ENCODE peak calls at places on chromosomes 5 and 9, in five cellular contexts. E, L, R, V and P are unnamed samples.
A peak's percentile ranks its signal among the peaks of the same experiment; 100 is the strongest.

GRCh38 chr5:119031905-119032304 is 39.0 kb upstream of the DMXL1 start:
- DNase-seq in V (no peak), E (peak; percentile 73), L (no peak), R (peak; percentile 13), P (no peak)

GRCh38 chr5:84249918-84250635 is 134.6 kb downstream of the EDIL3 start:
- DNase-seq in L (peak; percentile 15), E (no peak), V (no peak), R (peak; percentile 24), P (no peak)

GRCh38 chr5:17802256-17802655 is 168.0 kb downstream of the TAF11L14 start:
- DNase-seq in L (no peak), R (peak; percentile 77), V (no peak), E (no peak), P (no peak)

GRCh38 chr5:180494510-180495181 is 467 bp downstream of the CNOT6 start:
- DNase-seq in L (no peak), V (peak; percentile 12), E (no peak), R (peak; percentile 56), P (peak; percentile 92)

GRCh38 chr9:109383356-109383755 is 62.5 kb upstream of the EPB41L4B start:
- DNase-seq in R (no peak), V (no peak), L (no peak), E (no peak), P (no peak)

GRCh38 chr5:156103116-156103860 is 223.7 kb upstream of the SGCD start:
- DNase-seq in E (no peak), V (no peak), R (no peak), L (no peak), P (no peak)

GRCh38 chr5:73674669-73675004 is 48.6 kb downstream of the ARHGEF28 start:
- DNase-seq in E (no peak), V (no peak), L (no peak), R (no peak), P (no peak)

GRCh38 chr5:172417983-172418630 is 36.2 kb downstream of the SH3PXD2B start:
- DNase-seq in V (peak; percentile 20), L (no peak), R (no peak), E (no peak), P (peak; percentile 75)

GRCh38 chr9:134385873-134386370 is 59.7 kb downstream of the RXRA start:
- DNase-seq in E (no peak), R (no peak), L (no peak), V (no peak), P (no peak)

GRCh38 chr5:8943301-8943700 is 602.6 kb downstream of the SEMA5A start:
- DNase-seq in R (no peak), L (no peak), V (no peak), E (no peak), P (no peak)

GRCh38 chr9:6584881-6585597 is 60.5 kb downstream of the GLDC start:
- DNase-seq in L (no peak), E (no peak), R (peak; percentile 46), V (peak; percentile 19), P (no peak)

GRCh38 chr9:13143281-13143680 is 136.2 kb downstream of the MPDZ start:
- DNase-seq in L (no peak), R (peak; percentile 37), E (no peak), V (no peak), P (no peak)

GRCh38 chr9:131677445-131678180 is 62.3 kb downstream of the RAPGEF1 start:
- DNase-seq in L (no peak), V (peak; percentile 27), E (peak; percentile 71), R (no peak), P (no peak)

GRCh38 chr9:84343111-84343521 is 2.6 kb upstream of the SLC28A3 start:
- DNase-seq in R (no peak), V (no peak), E (no peak), L (no peak), P (no peak)

GRCh38 chr9:99239341-99240055 is 17.4 kb downstream of the SEC61B start:
- DNase-seq in R (no peak), L (no peak), E (no peak), V (no peak), P (no peak)

GRCh38 chr5:122415481-122416120 is 103.6 kb downstream of the SNCAIP start:
- DNase-seq in R (peak; percentile 89), L (peak; percentile 54), E (no peak), V (peak; percentile 39), P (peak; percentile 31)

DNA sequence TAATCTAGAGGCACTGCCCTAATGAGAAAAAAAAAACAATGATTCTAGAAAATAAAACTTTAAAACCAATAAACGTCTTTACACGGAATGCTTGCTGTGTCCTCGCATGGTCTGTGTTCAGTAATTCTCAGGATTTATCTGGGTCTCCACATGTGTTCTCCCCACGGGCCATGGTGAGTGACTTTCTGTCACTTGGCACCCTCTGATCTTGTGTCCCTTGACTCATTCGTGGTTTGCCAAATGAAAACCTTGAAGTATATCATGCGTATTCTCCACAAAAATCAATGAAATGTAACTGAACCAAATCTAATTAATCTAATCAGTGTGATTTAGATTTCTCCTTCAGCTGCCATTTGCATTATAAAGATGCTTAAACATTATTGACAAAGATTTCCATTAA is 48.0 kb downstream of the UBE2QL1 start:
- DNase-seq in V (no peak), R (no peak), E (no peak), L (no peak), P (no peak)
- TF ChIP-seq POLR2AphosphoS5 in V (no peak), R (no peak), E (no peak), L (no peak), P (no peak)

GRCh38 chr5:110085826-110086225 is 396.1 kb downstream of the MAN2A1 start:
- DNase-seq in V (no peak), E (no peak), L (no peak), R (no peak), P (no peak)

GRCh38 chr5:110092955-110093785 is 403.4 kb downstream of the MAN2A1 start:
- DNase-seq in V (peak; percentile 21), E (no peak), R (peak; percentile 14), L (no peak), P (no peak)

GRCh38 chr5:110086658-110087388 is 397.1 kb downstream of the MAN2A1 start:
- DNase-seq in R (no peak), E (no peak), L (no peak), V (no peak), P (peak; percentile 20)

GRCh38 chr5:110087829-110088228 is 398.1 kb downstream of the MAN2A1 start:
- DNase-seq in L (no peak), R (no peak), V (peak; percentile 38), E (no peak), P (no peak)

GRCh38 chr5:110088676-110089436 is 399.1 kb downstream of the MAN2A1 start:
- DNase-seq in E (no peak), V (no peak), L (no peak), R (no peak), P (no peak)
- TF ChIP-seq POLR2AphosphoS5 in E (no peak), V (no peak), L (no peak), R (no peak), P (no peak)

DNA sequence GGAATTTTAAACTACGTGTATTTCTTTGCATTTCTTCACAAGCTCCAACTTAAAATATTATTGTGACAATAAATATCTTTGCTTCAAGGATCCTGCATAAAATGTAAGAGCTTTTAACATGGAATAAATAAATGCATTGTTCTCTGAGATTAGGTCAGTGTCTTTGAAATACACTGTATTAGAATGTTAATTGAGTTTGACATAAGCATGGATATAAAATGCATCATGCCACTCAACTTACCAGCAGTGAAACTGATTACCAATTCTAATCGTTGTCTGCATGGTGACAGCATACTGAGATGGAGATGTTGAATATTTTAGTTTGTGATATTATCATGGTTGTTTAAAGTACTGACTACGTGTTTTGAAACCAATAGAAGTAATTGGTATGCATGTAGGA is 555.3 kb upstream of the ZNF608 start:
- DNase-seq in L (no peak), E (no peak), R (no peak), V (no peak), P (no peak)
- TF ChIP-seq POLR2AphosphoS5 in L (no peak), E (no peak), R (no peak), V (no peak), P (no peak)

GRCh38 chr9:88596376-88596775 is 61.4 kb downstream of the NXNL2 start:
- DNase-seq in E (no peak), V (no peak), R (no peak), L (no peak), P (no peak)
- TF ChIP-seq POLR2AphosphoS5 in E (no peak), V (no peak), R (no peak), L (no peak), P (no peak)